ENCODE peak calls at places on chromosome X, in nine cellular contexts. W is testis, D is neural progenitor cell, B is gastrocnemius medialis, Y is IMR-90, P is body of pancreas, I is A549, X is psoas muscle, V is endodermal cell. F is an unnamed sample.
A peak's percentile ranks its signal among the peaks of the same experiment; 100 is the strongest.

GRCh38 chrX:6291444-6291843 is 62.8 kb upstream of the NLGN4X start:
- DNase-seq in W (no peak), D (no peak), B (no peak), Y (no peak), P (no peak), I (no peak), X (no peak), V (no peak), F (no peak)

GRCh38 chrX:30593435-30594200 is 16.1 kb upstream of the TASL start:
- DNase-seq in W (no peak), D (no peak), B (no peak), Y (no peak), P (peak; percentile 50), I (no peak), X (no peak), V (no peak), F (no peak)

GRCh38 chrX:340641-341423 is 22.2 kb upstream of the GTPBP6 start:
- DNase-seq in W (no peak), D (no peak), B (no peak), Y (no peak), P (no peak), I (no peak), X (no peak), V (no peak), F (no peak)

GRCh38 chrX:53320543-53321215 is 39.3 kb upstream of the IQSEC2 start:
- DNase-seq in W (no peak), D (peak; percentile 17), B (no peak), Y (no peak), P (peak; percentile 31), I (no peak), X (peak; percentile 23), V (peak; percentile 68), F (no peak)

GRCh38 chrX:150887906-150888465 is 10.5 kb downstream of the CD99L2 start:
- DNase-seq in W (no peak), D (no peak), B (no peak), Y (peak; percentile 45), P (no peak), I (peak; percentile 18), X (no peak), V (no peak), F (peak; percentile 56)

GRCh38 chrX:2781698-2782097 is 29.9 kb downstream of the XG start:
- DNase-seq in W (no peak), D (no peak), B (no peak), Y (peak; percentile 2), P (no peak), I (no peak), X (no peak), V (no peak), F (no peak)

GRCh38 chrX:37745354-37745753 is 34.5 kb upstream of the CYBB start:
- DNase-seq in W (peak; percentile 75), D (peak; percentile 71), B (peak; percentile 5), Y (peak; percentile 61), P (peak; percentile 73), I (peak; percentile 65), X (peak; percentile 62), V (peak; percentile 88), F (peak; percentile 67)

GRCh38 chrX:153789654-153790053 is 4.5 kb downstream of the IDH3G start:
- DNase-seq in W (no peak), D (no peak), B (no peak), Y (no peak), P (no peak), I (no peak), X (no peak), V (no peak), F (no peak)

GRCh38 chrX:58025979-58026378 is 115.7 kb upstream of the ZXDA start:
- DNase-seq in W (peak; percentile 38), D (peak; percentile 9), B (no peak), Y (peak; percentile 25), P (peak; percentile 30), I (peak; percentile 44), X (no peak), V (peak; percentile 50), F (peak; percentile 54)

GRCh38 chrX:16002185-16002584 is 121.2 kb upstream of the GRPR start:
- DNase-seq in W (no peak), D (no peak), B (no peak), Y (no peak), P (no peak), I (no peak), X (no peak), V (no peak), F (peak; percentile 11)

GRCh38 chrX:20139966-20140365 is 1.7 kb downstream of the EIF1AX start:
- DNase-seq in W (no peak), D (no peak), B (no peak), Y (peak; percentile 59), P (no peak), I (no peak), X (no peak), V (no peak), F (peak; percentile 37)

GRCh38 chrX:1480082-1480785 is 27.5 kb upstream of the ASMTL start:
- DNase-seq in W (no peak), D (no peak), B (no peak), Y (no peak), P (no peak), I (no peak), X (no peak), V (no peak), F (no peak)

GRCh38 chrX:47283015-47283771 is 50.4 kb downstream of the USP11 start:
- DNase-seq in W (peak; percentile 81), D (no peak), B (no peak), Y (peak; percentile 65), P (no peak), I (no peak), X (no peak), V (no peak), F (peak; percentile 63)

GRCh38 chrX:39814391-39814790 is 283.4 kb downstream of the BCOR start:
- DNase-seq in W (no peak), D (no peak), B (no peak), Y (peak; percentile 23), P (no peak), I (peak; percentile 38), X (no peak), V (no peak), F (peak; percentile 41)

GRCh38 chrX:150303386-150304097 is 59.6 kb upstream of the MAMLD1 start:
- DNase-seq in W (no peak), D (no peak), B (no peak), Y (no peak), P (no peak), I (no peak), X (no peak), V (no peak), F (no peak)

GRCh38 chrX:19964017-19964710 is 26.7 kb downstream of the BCLAF3 start:
- DNase-seq in W (no peak), D (no peak), B (no peak), Y (no peak), P (no peak), I (no peak), X (no peak), V (no peak), F (no peak)

GRCh38 chrX:53550756-53551463 is 116.7 kb upstream of the HSD17B10 start:
- DNase-seq in W (no peak), D (no peak), B (no peak), Y (no peak), P (no peak), I (no peak), X (no peak), V (no peak), F (no peak)

GRCh38 chrX:44343412-44343942 is at the start of gene EFHC2:
- DNase-seq in W (peak; percentile 47), D (peak; percentile 46), B (no peak), Y (no peak), P (peak; percentile 23), I (peak; percentile 6), X (peak; percentile 31), V (peak; percentile 62), F (no peak)

GRCh38 chrX:2351999-2352995 is 148.5 kb downstream of the DHRSX start:
- DNase-seq in W (no peak), D (no peak), B (peak; percentile 61), Y (peak; percentile 99), P (no peak), I (peak; percentile 70), X (peak; percentile 20), V (peak; percentile 55), F (peak; percentile 85)

GRCh38 chrX:88613338-88613737 is 133.7 kb upstream of the CPXCR1 start:
- DNase-seq in W (peak; percentile 24), D (peak; percentile 77), B (no peak), Y (no peak), P (no peak), I (peak; percentile 10), X (no peak), V (peak; percentile 57), F (peak; percentile 51)

GRCh38 chrX:137263374-137263773 is 229.6 kb upstream of the GPR101 start:
- DNase-seq in W (no peak), D (no peak), B (no peak), Y (no peak), P (no peak), I (no peak), X (no peak), V (no peak), F (no peak)
- TF ChIP-seq CTCF in W (no peak), D (no peak), B (no peak), Y (no peak), P (no peak), I (no peak), X (no peak), V (peak; percentile 59), F (no peak)

GRCh38 chrX:140360284-140360683 is 144.6 kb downstream of the SOX3 start:
- DNase-seq in W (no peak), D (peak; percentile 8), B (no peak), Y (no peak), P (no peak), I (no peak), X (no peak), V (no peak), F (no peak)

GRCh38 chrX:140355922-140356321 is 148.9 kb downstream of the SOX3 start:
- DNase-seq in W (no peak), D (no peak), B (no peak), Y (no peak), P (no peak), I (no peak), X (no peak), V (no peak), F (no peak)

GRCh38 chrX:140354431-140355120 is 150.3 kb downstream of the SOX3 start:
- DNase-seq in W (no peak), D (no peak), B (no peak), Y (no peak), P (no peak), I (no peak), X (no peak), V (peak; percentile 59), F (no peak)
- H3K4me3 ChIP-seq in W (no peak overlapping the region), D (no peak overlapping the region), B (no peak overlapping the region), Y (no peak overlapping the region), P (no peak overlapping the region), I (no peak overlapping the region), X (no peak overlapping the region), V (no peak overlapping the region), F (no peak overlapping the region)

GRCh38 chrX:65034641-65035450 is 58.6 kb upstream of the ZC4H2 start:
- DNase-seq in W (peak; percentile 82), D (peak; percentile 93), B (peak; percentile 11), Y (peak; percentile 68), P (peak; percentile 76), I (peak; percentile 58), X (peak; percentile 62), V (peak; percentile 93), F (peak; percentile 67)
- TF ChIP-seq CTCF in W (peak; percentile 23), D (peak; percentile 54), B (no peak), Y (peak; percentile 40), P (peak; percentile 36), I (no peak), X (no peak), V (peak; percentile 75), F (peak; percentile 29)

DNA sequence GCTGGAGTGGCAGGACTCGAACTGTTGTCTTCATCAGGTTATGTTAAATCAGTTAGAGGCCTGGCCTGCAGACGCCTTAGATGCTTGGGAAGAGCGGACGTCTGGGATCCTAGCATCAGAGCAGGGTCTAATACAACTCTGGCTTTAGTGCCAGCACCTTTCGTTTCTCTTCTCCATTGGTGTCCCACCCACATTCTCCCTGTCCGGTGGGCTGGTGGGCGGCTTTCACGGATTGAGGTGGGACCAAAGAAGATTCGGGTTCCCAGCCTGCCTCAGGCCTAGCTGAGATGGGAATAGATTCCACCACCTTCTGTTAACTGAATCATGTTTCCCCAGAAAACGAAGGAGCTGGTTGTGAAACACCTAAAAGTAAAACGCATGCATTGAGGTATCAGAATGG is 939 bp downstream of the PDK3 start:
- DNase-seq in W (no peak), D (peak; percentile 21), B (no peak), Y (no peak), P (no peak), I (no peak), X (no peak), V (peak; percentile 50), F (no peak)
- H3K4me3 ChIP-seq in W (peak overlapping the region; percentile 85), D (peak overlapping the region; percentile 82), B (peak overlapping the region; percentile 69), Y (no peak overlapping the region), P (peak overlapping the region; percentile 27), I (peak overlapping the region; percentile 95), X (peak overlapping the region; percentile 76), V (peak overlapping the region; percentile 78), F (peak overlapping the region; percentile 62)

F was measured in cardiac fibroblast.